ENCODE peak calls at places on chromosomes 3 and 15, in six cellular contexts. F is mesendoderm, Z is H1, Q is neuronal stem cell, Y is mesenchymal stem cell, N is trophoblast cell. G is an unnamed sample.

GRCh38 chr3:37521403-37521802 is 340.3 kb upstream of the CTDSPL start:
- DNase-seq in F (no peak), Z (no peak), Q (no peak), Y (no peak), N (no peak), G (no peak)

GRCh38 chr15:78004919-78005634 is 72.4 kb downstream of the TBC1D2B start:
- DNase-seq in F (peak), Z (no peak), Q (no peak), Y (peak), N (no peak), G (peak)

GRCh38 chr3:45688194-45688881 is 858 bp upstream of the SACM1L start:
- DNase-seq in F (peak), Z (no peak), Q (peak), Y (peak), N (peak), G (peak)

GRCh38 chr3:57942872-57943283 is 65.3 kb upstream of the FLNB start:
- DNase-seq in F (no peak), Z (no peak), Q (no peak), Y (no peak), N (no peak), G (no peak)

GRCh38 chr3:180802837-180803236 is 109.6 kb upstream of the FXR1 start:
- DNase-seq in F (peak), Z (no peak), Q (peak), Y (peak), N (peak), G (peak)

GRCh38 chr3:191244242-191244867 is 45.3 kb downstream of the OSTN start:
- DNase-seq in F (no peak), Z (no peak), Q (no peak), Y (peak), N (peak), G (peak)

GRCh38 chr3:117997201-117998049 is 1037.2 kb downstream of the IGSF11 start:
- DNase-seq in F (peak), Z (peak), Q (peak), Y (peak), N (peak), G (peak)

GRCh38 chr3:53252105-53252946 is 3.5 kb downstream of the TKT start:
- DNase-seq in F (peak), Z (no peak), Q (no peak), Y (peak), N (no peak), G (no peak)

GRCh38 chr3:31882431-31882830 is 98.6 kb downstream of the OSBPL10 start:
- DNase-seq in F (no peak), Z (no peak), Q (no peak), Y (no peak), N (no peak), G (no peak)

GRCh38 chr15:58537033-58537432 is 105.2 kb downstream of the LIPC start:
- DNase-seq in F (no peak), Z (no peak), Q (no peak), Y (no peak), N (no peak), G (no peak)

GRCh38 chr3:41974223-41974622 is 12.3 kb upstream of the ULK4 start:
- DNase-seq in F (no peak), Z (no peak), Q (no peak), Y (no peak), N (peak), G (no peak)

GRCh38 chr3:125231895-125232294 is 19.3 kb upstream of the SLC12A8 start:
- DNase-seq in F (no peak), Z (no peak), Q (no peak), Y (peak), N (peak), G (peak)

GRCh38 chr3:101940521-101940992 is 91.2 kb downstream of the NFKBIZ start:
- DNase-seq in F (peak), Z (no peak), Q (peak), Y (peak), N (peak), G (peak)

GRCh38 chr3:116299646-116300081 is 145.6 kb downstream of the LSAMP start:
- DNase-seq in F (no peak), Z (no peak), Q (no peak), Y (no peak), N (no peak), G (no peak)

GRCh38 chr3:8964436-8965370 is 1.4 kb upstream of the RAD18 start:
- DNase-seq in F (peak), Z (peak), Q (no peak), Y (peak), N (peak), G (peak)

GRCh38 chr15:25797511-25798206 is 65.5 kb downstream of the ATP10A start:
- DNase-seq in F (no peak), Z (no peak), Q (no peak), Y (no peak), N (no peak), G (peak)

GRCh38 chr3:58205981-58206380 is 4.8 kb downstream of the DNASE1L3 start:
- DNase-seq in F (no peak), Z (no peak), Q (no peak), Y (no peak), N (no peak), G (no peak)

GRCh38 chr15:68542348-68542747 is 36.4 kb upstream of the CORO2B start:
- DNase-seq in F (no peak), Z (no peak), Q (no peak), Y (no peak), N (no peak), G (no peak)

DNA sequence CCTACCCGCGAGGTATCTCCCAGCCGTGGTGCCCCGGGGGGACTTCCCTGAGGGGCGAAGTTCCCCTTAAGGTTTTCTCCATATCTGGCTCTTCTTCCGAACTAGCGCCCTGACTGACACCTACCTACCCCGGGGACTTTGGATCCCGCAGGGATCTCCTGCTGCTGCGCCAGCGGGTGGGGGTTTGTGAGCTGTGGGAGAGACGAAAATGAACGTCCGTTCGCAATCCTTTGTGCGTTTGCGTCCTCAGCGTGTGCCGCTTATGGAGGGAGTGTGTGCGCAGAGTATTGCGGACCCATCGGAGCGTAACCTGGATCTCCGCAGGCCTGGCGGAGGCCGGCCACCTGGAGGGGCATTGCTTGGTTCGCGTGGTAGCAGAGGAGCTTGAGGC is 558 bp downstream of the FBXO22 start:
- DNase-seq in F (peak), Z (no peak), Q (peak), Y (peak), N (peak), G (peak)
- H2BK5ac ChIP-seq in F (peak), Z (peak), Q (peak), Y (peak), N (peak), G (peak)

GRCh38 chr3:12868039-12869024 is 27.0 kb upstream of the RPL32 start:
- DNase-seq in F (peak), Z (peak), Q (peak), Y (peak), N (peak), G (peak)
- H3K4me3 ChIP-seq in F (peak), Z (peak), Q (peak), Y (no peak), N (no peak), G (no peak)

DNA sequence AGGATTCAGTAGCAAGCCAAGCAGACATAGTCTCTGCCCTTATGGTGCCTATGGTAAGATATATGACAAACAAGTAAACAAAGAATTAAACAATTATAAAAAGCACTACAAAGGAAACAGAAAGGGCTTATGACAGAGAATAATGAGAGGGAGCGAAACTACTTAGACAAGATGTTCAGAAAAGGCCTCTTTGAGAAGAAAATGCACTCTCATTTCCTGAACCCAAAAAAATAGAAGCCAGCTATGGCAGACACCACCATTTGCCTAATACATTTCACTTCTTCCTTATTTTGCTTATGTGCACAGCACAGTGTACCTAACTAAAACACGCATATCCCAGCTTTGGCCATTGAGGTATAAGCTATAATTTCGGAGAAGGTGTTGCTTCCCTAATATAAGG is 465.5 kb upstream of the PPP2R3A start:
- DNase-seq in F (no peak), Z (no peak), Q (no peak), Y (no peak), N (no peak), G (no peak)
- H2BK5ac ChIP-seq in F (no peak), Z (no peak), Q (no peak), Y (no peak), N (no peak), G (no peak)

DNA sequence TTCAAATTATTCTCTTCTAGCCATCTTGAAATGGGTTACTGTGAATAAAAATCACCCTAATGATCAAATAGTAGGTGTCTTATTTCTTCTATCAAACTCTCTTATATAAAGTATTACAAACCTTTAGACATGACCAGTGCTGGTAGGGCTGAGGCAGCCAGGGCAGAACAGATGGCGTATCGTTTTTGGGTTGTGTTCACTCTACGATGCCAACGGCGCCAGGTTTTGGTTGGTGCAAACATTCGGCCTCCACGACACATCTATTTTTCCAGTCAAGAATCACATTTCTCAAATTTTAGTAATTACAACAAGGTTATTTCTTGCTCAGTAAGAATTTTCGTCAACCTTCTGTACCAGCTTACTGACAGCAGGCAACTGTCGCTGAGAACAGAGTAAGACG is 2.2 kb downstream of the RPL4 start:
- DNase-seq in F (no peak), Z (no peak), Q (no peak), Y (no peak), N (no peak), G (no peak)
- H3K4me3 ChIP-seq in F (peak), Z (no peak), Q (peak), Y (peak), N (no peak), G (no peak)

GRCh38 chr15:92591275-92591674 is 64.3 kb downstream of the FAM174B start:
- DNase-seq in F (no peak), Z (no peak), Q (no peak), Y (no peak), N (no peak), G (no peak)

GRCh38 chr15:92583311-92584034 is 72.1 kb downstream of the FAM174B start:
- DNase-seq in F (no peak), Z (no peak), Q (no peak), Y (no peak), N (no peak), G (no peak)

GRCh38 chr15:92586383-92586910 is 69.1 kb downstream of the FAM174B start:
- DNase-seq in F (no peak), Z (no peak), Q (no peak), Y (no peak), N (no peak), G (no peak)

GRCh38 chr15:92584105-92584504 is 71.5 kb downstream of the FAM174B start:
- DNase-seq in F (no peak), Z (no peak), Q (no peak), Y (no peak), N (no peak), G (no peak)

GRCh38 chr15:92586930-92587329 is 68.6 kb downstream of the FAM174B start:
- DNase-seq in F (no peak), Z (no peak), Q (no peak), Y (no peak), N (no peak), G (no peak)
- H2BK5ac ChIP-seq in F (no peak), Z (no peak), Q (no peak), Y (no peak), N (no peak), G (no peak)

DNA sequence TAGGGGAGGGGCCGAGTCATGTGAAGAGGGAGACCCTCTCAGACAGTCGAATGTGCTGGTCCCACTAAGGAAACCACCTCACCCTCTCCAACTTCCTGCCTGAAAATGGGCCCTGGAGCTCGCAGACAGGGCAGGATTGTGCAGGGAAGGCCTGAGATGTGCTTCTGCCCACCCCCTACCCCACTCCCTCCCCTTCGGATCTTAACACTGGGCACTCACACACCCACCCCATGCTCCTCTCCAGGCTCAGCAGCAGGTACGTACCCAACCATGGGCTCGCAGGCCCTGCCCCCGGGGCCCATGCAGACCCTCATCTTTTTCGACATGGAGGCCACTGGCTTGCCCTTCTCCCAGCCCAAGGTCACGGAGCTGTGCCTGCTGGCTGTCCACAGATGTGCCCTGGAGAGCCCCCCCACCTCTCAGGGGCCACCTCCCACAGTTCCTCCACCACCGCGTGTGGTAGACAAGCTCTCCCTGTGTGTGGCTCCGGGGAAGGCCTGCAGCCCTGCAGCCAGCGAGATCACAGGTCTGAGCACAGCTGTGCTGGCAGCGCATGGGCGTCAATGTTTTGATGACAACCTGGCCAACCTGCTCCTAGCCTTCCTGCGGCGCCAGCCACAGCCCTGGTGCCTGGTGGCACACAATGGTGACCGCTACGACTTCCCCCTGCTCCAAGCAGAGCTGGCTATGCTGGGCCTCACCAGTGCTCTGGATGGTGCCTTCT is 20.0 kb downstream of the ATRIP start:
- DNase-seq in F (no peak), Z (no peak), Q (no peak), Y (no peak), N (no peak), G (no peak)
- H3K4me3 ChIP-seq in F (no peak), Z (no peak), Q (peak), Y (peak), N (no peak), G (peak)